ENCODE peak calls at places on chromosome 10, in six cellular contexts. F, J, Z, Y, K and V are unnamed samples.

GRCh38 chr10:92809845-92810244 is 38.5 kb upstream of the EXOC6 start:
- DNase-seq in F (no peak), J (no peak), Z (no peak), Y (no peak), K (no peak), V (no peak)

GRCh38 chr10:132938472-132939329 is 3.7 kb downstream of the CFAP46 start:
- DNase-seq in F (no peak), J (no peak), Z (peak), Y (no peak), K (no peak), V (peak)

GRCh38 chr10:118615888-118616287 is 20.4 kb upstream of the PRLHR start:
- DNase-seq in F (peak), J (no peak), Z (peak), Y (no peak), K (no peak), V (peak)

GRCh38 chr10:90862908-90863514 is 5.2 kb upstream of the HTR7 start:
- DNase-seq in F (peak), J (no peak), Z (no peak), Y (no peak), K (no peak), V (peak)

GRCh38 chr10:91032614-91033248 is 111.8 kb upstream of the ANKRD1 start:
- DNase-seq in F (no peak), J (no peak), Z (no peak), Y (no peak), K (no peak), V (peak)

GRCh38 chr10:71735709-71736569 is 16.4 kb upstream of the C10orf105 start:
- DNase-seq in F (no peak), J (peak), Z (no peak), Y (no peak), K (no peak), V (no peak)

GRCh38 chr10:96743988-96744585 is 23.8 kb upstream of the PIK3AP1 start:
- DNase-seq in F (peak), J (no peak), Z (no peak), Y (no peak), K (no peak), V (no peak)

GRCh38 chr10:76303682-76304316 is 872.4 kb downstream of the LRMDA start:
- DNase-seq in F (peak), J (peak), Z (peak), Y (no peak), K (no peak), V (peak)

GRCh38 chr10:99873846-99874245 is 91.4 kb downstream of the ABCC2 start:
- DNase-seq in F (no peak), J (no peak), Z (no peak), Y (no peak), K (no peak), V (no peak)

GRCh38 chr10:43058716-43059335 is 18.0 kb upstream of the RET start:
- DNase-seq in F (no peak), J (no peak), Z (no peak), Y (no peak), K (no peak), V (no peak)

GRCh38 chr10:33277135-33277536 is 57.3 kb downstream of the NRP1 start:
- DNase-seq in F (no peak), J (no peak), Z (no peak), Y (no peak), K (no peak), V (peak)

GRCh38 chr10:73076361-73077183 is 20.1 kb downstream of the P4HA1 start:
- DNase-seq in F (no peak), J (peak), Z (no peak), Y (no peak), K (no peak), V (peak)

GRCh38 chr10:78817361-78817760 is 251.4 kb upstream of the ZMIZ1 start:
- DNase-seq in F (no peak), J (no peak), Z (no peak), Y (no peak), K (no peak), V (no peak)

GRCh38 chr10:118965636-118966035 is 63.9 kb upstream of the NANOS1 start:
- DNase-seq in F (no peak), J (no peak), Z (no peak), Y (no peak), K (no peak), V (peak)

GRCh38 chr10:51389415-51390342 is 309.7 kb downstream of the CSTF2T start:
- DNase-seq in F (peak), J (no peak), Z (no peak), Y (peak), K (no peak), V (peak)

GRCh38 chr10:48684792-48685651 is at the start of gene WDFY4:
- DNase-seq in F (no peak), J (no peak), Z (no peak), Y (no peak), K (no peak), V (no peak)

GRCh38 chr10:16843252-16843870 is 26.1 kb upstream of the RSU1 start:
- DNase-seq in F (peak), J (no peak), Z (no peak), Y (no peak), K (no peak), V (peak)

GRCh38 chr10:64626856-64627255 is 1105.7 kb downstream of the REEP3 start:
- DNase-seq in F (no peak), J (no peak), Z (no peak), Y (no peak), K (no peak), V (no peak)

GRCh38 chr10:14540062-14540461 is 209.3 kb upstream of the FRMD4A start:
- DNase-seq in F (no peak), J (no peak), Z (no peak), Y (no peak), K (no peak), V (no peak)